ENCODE peak calls at places on chromosomes 3 and 15, in five cellular contexts. U is heart left ventricle, L is H9, O is MM.1S, N is left ventricle myocardium inferior. H is an unnamed sample. For H3K9me3 and H3K4me1, the result is how much of the 10 kb centered on the place peaks cover.

GRCh38 chr3:126049289-126050049 is 34.5 kb downstream of the SLC41A3 start:
- DNase-seq in U (no peak), L (no peak), O (no peak), N (no peak), H (no peak)

GRCh38 chr3:30440880-30441279 is 165.5 kb upstream of the TGFBR2 start:
- DNase-seq in U (peak), L (no peak), O (no peak), N (no peak), H (no peak)

GRCh38 chr3:116005404-116005803 is 382.1 kb downstream of the GAP43 start:
- DNase-seq in U (no peak), L (no peak), O (no peak), N (peak), H (no peak)

GRCh38 chr3:67593761-67594234 is 60.6 kb downstream of the SUCLG2 start:
- DNase-seq in U (no peak), L (peak), O (no peak), N (no peak), H (no peak)

GRCh38 chr15:34986326-34987181 is 1.5 kb downstream of the ZNF770 start:
- DNase-seq in U (no peak), L (no peak), O (no peak), N (no peak), H (no peak)

GRCh38 chr3:198019115-198019514 is 59.1 kb downstream of the LMLN start:
- DNase-seq in U (no peak), L (no peak), O (no peak), N (no peak), H (no peak)

GRCh38 chr3:185874119-185874518 is 49.3 kb upstream of the IGF2BP2 start:
- DNase-seq in U (no peak), L (peak), O (no peak), N (no peak), H (no peak)

GRCh38 chr3:157311633-157312365 is 124.9 kb upstream of the PTX3 start:
- DNase-seq in U (no peak), L (no peak), O (no peak), N (no peak), H (no peak)

GRCh38 chr15:101547737-101548136 is 58.2 kb upstream of the PCSK6 start:
- DNase-seq in U (no peak), L (no peak), O (no peak), N (no peak), H (no peak)

GRCh38 chr15:99976811-99977271 is 243.6 kb upstream of the LYSMD4 start:
- DNase-seq in U (no peak), L (no peak), O (no peak), N (no peak), H (no peak)

GRCh38 chr3:127680790-127681189 is 8.0 kb downstream of the ABTB1 start:
- DNase-seq in U (no peak), L (no peak), O (no peak), N (peak), H (no peak)

GRCh38 chr3:18351823-18352744 is 73.1 kb downstream of the SATB1 start:
- DNase-seq in U (no peak), L (no peak), O (no peak), N (no peak), H (no peak)

GRCh38 chr3:143167956-143168355 is 48.4 kb downstream of the CHST2 start:
- DNase-seq in U (no peak), L (no peak), O (no peak), N (no peak), H (no peak)

GRCh38 chr15:78007965-78008886 is 69.3 kb downstream of the TBC1D2B start:
- DNase-seq in U (peak), L (no peak), O (no peak), N (peak), H (no peak)

GRCh38 chr3:183298708-183299153 is 45.7 kb downstream of the B3GNT5 start:
- DNase-seq in U (peak), L (peak), O (no peak), N (peak), H (peak)

GRCh38 chr3:196327405-196327804 is 9.4 kb upstream of the DYNLT2B start:
- DNase-seq in U (no peak), L (peak), O (no peak), N (no peak), H (no peak)

GRCh38 chr3:40118031-40118610 is 191.4 kb upstream of the EIF1B start:
- DNase-seq in U (no peak), L (no peak), O (no peak), N (no peak), H (no peak)

GRCh38 chr15:39478996-39479395 is 101.9 kb upstream of the THBS1 start:
- DNase-seq in U (no peak), L (no peak), O (peak), N (no peak), H (no peak)

GRCh38 chr3:188861847-188862740 is 309.7 kb upstream of the TPRG1 start:
- DNase-seq in U (no peak), L (no peak), O (no peak), N (no peak), H (no peak)

GRCh38 chr3:122929576-122930365 is 97.8 kb downstream of the SEMA5B start:
- DNase-seq in U (no peak), L (no peak), O (no peak), N (no peak), H (no peak)

GRCh38 chr3:42684632-42685362 is 540 bp upstream of the KLHL40 start:
- DNase-seq in U (no peak), L (no peak), O (no peak), N (no peak), H (no peak)

GRCh38 chr3:10160925-10161324 is 3.8 kb upstream of the IRAK2 start:
- DNase-seq in U (no peak), L (no peak), O (no peak), N (no peak), H (no peak)

GRCh38 chr3:97360804-97361203 is 403.8 kb upstream of the ARL6 start:
- DNase-seq in U (no peak), L (no peak), O (no peak), N (no peak), H (no peak)

GRCh38 chr15:46365612-46366011 is 730.8 kb downstream of the SQOR start:
- DNase-seq in U (no peak), L (no peak), O (no peak), N (peak), H (no peak)

GRCh38 chr3:13121553-13122001 is 48.3 kb upstream of the IQSEC1 start:
- DNase-seq in U (no peak), L (no peak), O (no peak), N (no peak), H (no peak)

GRCh38 chr15:46297766-46298165 is 662.9 kb downstream of the SQOR start:
- DNase-seq in U (no peak), L (no peak), O (peak), N (no peak), H (no peak)

GRCh38 chr3:113212155-113212844 is 943 bp downstream of the BOC start:
- DNase-seq in U (no peak), L (no peak), O (no peak), N (peak), H (no peak)

GRCh38 chr3:150222646-150223045 is 185.5 kb upstream of the TSC22D2 start:
- DNase-seq in U (no peak), L (no peak), O (no peak), N (no peak), H (no peak)

GRCh38 chr3:30302027-30302426 is 304.4 kb upstream of the TGFBR2 start:
- DNase-seq in U (no peak), L (no peak), O (no peak), N (no peak), H (no peak)

GRCh38 chr15:72368895-72369294 is 6.9 kb downstream of the HEXA start:
- DNase-seq in U (peak), L (no peak), O (no peak), N (peak), H (no peak)

GRCh38 chr3:128427175-128427857 is 39.4 kb downstream of the DNAJB8 start:
- DNase-seq in U (no peak), L (no peak), O (no peak), N (no peak), H (no peak)

DNA sequence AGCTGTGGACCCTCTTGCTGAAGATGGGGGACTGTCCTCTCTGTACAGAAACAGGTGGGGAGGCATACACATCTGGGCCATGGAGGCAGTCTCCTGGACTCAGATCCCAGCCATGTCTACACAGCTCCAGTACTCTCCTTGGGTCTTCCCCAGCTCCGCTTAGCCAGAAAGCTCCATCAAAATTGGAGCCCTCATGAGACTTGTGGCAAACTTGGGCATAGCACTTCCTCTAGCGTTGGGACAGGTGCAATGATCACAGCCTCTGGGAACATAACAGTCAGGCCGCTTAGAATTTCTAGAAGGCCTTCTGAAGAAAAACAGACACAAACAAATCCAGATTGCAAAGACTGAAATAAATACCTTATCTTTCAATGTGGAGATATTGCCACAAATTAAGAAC is 634.3 kb upstream of the GOLIM4 start:
- DNase-seq in U (no peak), L (no peak), O (no peak), N (no peak), H (no peak)
- H3K9me3 ChIP-seq in U (under half), L (under half), O (under half), N (under half), H (under half)

GRCh38 chr3:36909181-36909580 is 35.7 kb downstream of the TRANK1 start:
- DNase-seq in U (no peak), L (no peak), O (no peak), N (no peak), H (no peak)
- H3K4me1 ChIP-seq in U (half or more), L (under half), O (under half), N (under half), H (half or more)

DNA sequence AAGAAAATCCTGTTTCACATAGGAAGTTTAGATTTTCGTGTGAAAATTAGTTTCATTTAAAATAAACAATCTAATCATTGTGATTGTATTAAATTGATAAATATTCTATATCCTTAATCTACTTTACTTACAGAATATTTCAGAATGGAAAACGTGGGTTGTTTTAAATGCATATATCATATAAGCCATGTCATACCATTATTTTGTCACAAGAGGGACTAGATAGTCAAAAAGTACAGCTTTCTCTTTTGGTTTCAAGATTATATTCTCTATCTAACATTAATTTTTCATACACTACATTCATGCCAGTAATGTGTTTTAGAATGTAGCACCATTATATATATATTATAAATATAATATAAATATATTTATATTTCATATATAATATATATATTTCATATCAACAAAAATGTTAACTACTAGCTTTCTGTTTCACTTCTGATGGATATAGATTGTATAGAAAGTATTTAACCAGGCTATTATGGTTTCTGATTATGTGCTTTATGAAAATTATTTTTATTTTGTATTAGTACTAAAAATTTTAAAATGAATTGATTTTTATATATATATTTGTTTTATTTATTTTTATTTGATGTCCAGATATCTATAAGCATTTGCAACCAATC is 45.3 kb downstream of the OSTN start:
- DNase-seq in U (no peak), L (no peak), O (peak), N (no peak), H (no peak)
- TF ChIP-seq CTCF in U (peak), L (peak), O (peak), N (peak), H (peak)

GRCh38 chr15:58026552-58026951 is 39.0 kb downstream of the ALDH1A2 start:
- DNase-seq in U (no peak), L (no peak), O (no peak), N (no peak), H (no peak)

GRCh38 chr15:58021332-58022230 is 43.9 kb downstream of the ALDH1A2 start:
- DNase-seq in U (no peak), L (no peak), O (no peak), N (no peak), H (no peak)

GRCh38 chr15:58026051-58026450 is 39.5 kb downstream of the ALDH1A2 start:
- DNase-seq in U (no peak), L (no peak), O (no peak), N (no peak), H (no peak)
- H3K9me3 ChIP-seq in U (half or more), L (under half), O (under half), N (half or more), H (under half)

DNA sequence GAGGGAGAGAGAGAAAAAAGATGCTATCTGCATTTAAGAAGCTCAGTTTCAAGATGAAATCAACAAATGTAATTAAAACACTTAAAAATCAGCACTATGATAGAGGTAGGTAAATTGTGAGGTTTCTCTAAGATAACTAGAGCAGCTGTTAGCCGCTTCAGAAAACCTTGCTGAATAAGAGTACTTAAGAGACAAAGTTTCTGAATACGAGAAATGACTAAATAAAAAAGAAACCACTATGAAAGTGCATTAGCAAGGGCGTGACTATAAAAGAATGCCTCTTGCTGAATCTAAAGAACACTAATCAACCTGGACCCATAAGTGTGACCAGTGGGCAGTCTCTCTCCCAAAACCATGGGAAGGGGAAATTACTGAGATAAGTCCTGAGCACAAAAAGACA is 41.8 kb downstream of the IQCB1 start:
- DNase-seq in U (no peak), L (no peak), O (peak), N (no peak), H (no peak)
- H3K4me1 ChIP-seq in U (under half), L (under half), O (under half), N (under half), H (under half)

GRCh38 chr3:155890671-155891190 is 20.3 kb downstream of the GMPS start:
- DNase-seq in U (no peak), L (no peak), O (no peak), N (no peak), H (no peak)
- TF ChIP-seq CTCF in U (no peak), L (no peak), O (no peak), N (no peak), H (no peak)

GRCh38 chr15:67823371-67824156 is 1.7 kb upstream of the SKOR1 start:
- DNase-seq in U (no peak), L (no peak), O (no peak), N (no peak), H (no peak)

GRCh38 chr15:67820992-67821783 is 4.1 kb upstream of the SKOR1 start:
- DNase-seq in U (peak), L (peak), O (no peak), N (peak), H (no peak)

GRCh38 chr15:67821784-67822451 is 3.4 kb upstream of the SKOR1 start:
- DNase-seq in U (no peak), L (no peak), O (no peak), N (no peak), H (no peak)

GRCh38 chr15:67824157-67824899 is 981 bp upstream of the SKOR1 start:
- DNase-seq in U (no peak), L (no peak), O (no peak), N (no peak), H (no peak)

GRCh38 chr15:67822537-67823370 is 2.6 kb upstream of the SKOR1 start:
- DNase-seq in U (no peak), L (peak), O (no peak), N (no peak), H (no peak)
- H3K9me3 ChIP-seq in U (under half), L (under half), O (under half), N (under half), H (under half)

H was measured in esophagus squamous epithelium.